ENCODE peak calls at places on chromosomes 7 and 10, in ten cellular contexts. Y, H, F, P, U, D, R, L, N and V are unnamed samples.

GRCh38 chr10:130960531-130960930 is 351.0 kb downstream of the TCERG1L start:
- DNase-seq in N (no peak), R (no peak), Y (no peak), L (no peak), P (no peak), U (no peak), H (no peak), D (peak), F (no peak), V (no peak)

GRCh38 chr7:14806886-14807285 is 95.7 kb downstream of the DGKB start:
- DNase-seq in L (no peak), N (no peak), R (no peak), U (no peak), Y (no peak), P (no peak), H (peak), D (no peak), F (peak), V (no peak)

GRCh38 chr7:129779602-129780256 is 168.2 kb downstream of the NRF1 start:
- DNase-seq in L (peak), U (no peak), P (no peak), R (peak), D (peak), F (no peak), N (no peak), Y (peak), H (no peak), V (no peak)

GRCh38 chr7:105782391-105783063 is 93.9 kb downstream of the ATXN7L1 start:
- DNase-seq in F (peak), N (peak), R (no peak), P (no peak), U (no peak), Y (no peak), H (peak), D (no peak), L (no peak), V (no peak)

GRCh38 chr7:749121-749520 is 22.0 kb upstream of the PRKAR1B start:
- DNase-seq in R (no peak), H (no peak), D (no peak), Y (no peak), L (no peak), U (no peak), F (no peak), P (no peak), N (no peak), V (no peak)

GRCh38 chr10:48658243-48658888 is 26.3 kb upstream of the WDFY4 start:
- DNase-seq in U (peak), N (no peak), R (peak), L (peak), P (peak), D (peak), F (peak), Y (peak), H (peak), V (no peak)

GRCh38 chr7:112160130-112160770 is 45.9 kb downstream of the DOCK4 start:
- DNase-seq in H (no peak), L (no peak), U (no peak), F (peak), D (no peak), N (no peak), Y (no peak), R (no peak), P (no peak), V (no peak)

GRCh38 chr7:99146979-99147378 is 3.1 kb upstream of the SMURF1 start:
- DNase-seq in H (no peak), D (no peak), P (no peak), Y (no peak), L (no peak), U (no peak), N (no peak), R (no peak), F (no peak), V (no peak)

GRCh38 chr10:132623996-132624846 is 86.6 kb downstream of the INPP5A start:
- DNase-seq in R (no peak), D (no peak), L (no peak), H (no peak), P (no peak), Y (no peak), U (peak), F (no peak), N (no peak), V (no peak)

GRCh38 chr7:5636914-5637313 is 144.5 kb downstream of the RNF216 start:
- DNase-seq in D (no peak), U (peak), H (peak), N (peak), P (no peak), Y (no peak), F (peak), R (no peak), L (peak), V (no peak)

GRCh38 chr10:125145636-125146035 is 14.7 kb downstream of the CTBP2 start:
- DNase-seq in F (no peak), L (no peak), H (no peak), P (no peak), D (no peak), U (no peak), R (no peak), N (no peak), Y (no peak), V (no peak)

GRCh38 chr10:133210398-133211140 is 19.4 kb upstream of the UTF1 start:
- DNase-seq in N (no peak), H (no peak), P (no peak), D (no peak), L (no peak), Y (no peak), R (no peak), U (no peak), F (no peak), V (no peak)

GRCh38 chr10:21090609-21091082 is 193.5 kb upstream of the NEBL start:
- DNase-seq in N (no peak), Y (no peak), F (no peak), U (no peak), P (no peak), R (no peak), L (peak), D (no peak), H (no peak), V (no peak)